ENCODE peak calls at places on chromosome 10, in nine cellular contexts. X, J, T, P, W, R, D, K and O are unnamed samples.

GRCh38 chr10:27369832-27370231 is 129.2 kb upstream of the ACBD5 start:
- DNase-seq in D (no peak), W (no peak), R (no peak), T (no peak), J (peak; percentile 24), X (no peak), K (no peak), P (no peak), O (no peak)

GRCh38 chr10:91208645-91209044 is 11.8 kb upstream of the PCGF5 start:
- DNase-seq in J (peak; percentile 7), K (no peak), W (no peak), P (no peak), T (no peak), X (no peak), R (no peak), D (no peak), O (no peak)

GRCh38 chr10:42979730-42980467 is 97.0 kb upstream of the RET start:
- DNase-seq in D (no peak), R (peak; percentile 16), K (no peak), W (no peak), P (no peak), T (no peak), J (no peak), X (no peak), O (no peak)

GRCh38 chr10:60960913-60961312 is 16.9 kb upstream of the RHOBTB1 start:
- DNase-seq in P (no peak), D (no peak), J (no peak), X (no peak), R (no peak), K (no peak), W (no peak), T (no peak), O (no peak)

GRCh38 chr10:88525371-88526079 is 57.6 kb downstream of the RNLS start:
- DNase-seq in W (peak; percentile 56), D (peak; percentile 72), P (peak; percentile 74), J (peak; percentile 71), R (peak; percentile 75), X (peak; percentile 58), T (no peak), K (peak; percentile 81), O (no peak)

GRCh38 chr10:58385784-58386112 is 538 bp downstream of the TFAM start:
- DNase-seq in J (peak; percentile 28), P (peak; percentile 12), R (peak; percentile 35), W (peak; percentile 38), T (no peak), X (no peak), D (peak; percentile 17), K (no peak), O (no peak)

GRCh38 chr10:116104210-116104932 is 168.6 kb downstream of the GFRA1 start:
- DNase-seq in J (no peak), D (no peak), W (no peak), R (no peak), X (no peak), K (no peak), P (no peak), T (no peak), O (no peak)

GRCh38 chr10:114709966-114710365 is 51.9 kb upstream of the ABLIM1 start:
- DNase-seq in R (no peak), D (peak; percentile 60), X (no peak), K (peak; percentile 40), W (no peak), J (peak; percentile 58), T (no peak), P (no peak), O (no peak)

GRCh38 chr10:58180633-58181032 is 87.1 kb downstream of the IPMK start:
- DNase-seq in D (peak; percentile 6), K (no peak), R (no peak), X (no peak), T (no peak), W (peak; percentile 62), P (peak; percentile 20), J (peak; percentile 10), O (no peak)

GRCh38 chr10:63628526-63629362 is 107.5 kb downstream of the REEP3 start:
- DNase-seq in K (peak; percentile 29), J (peak; percentile 70), T (peak; percentile 77), W (peak; percentile 8), X (no peak), D (no peak), P (peak; percentile 28), R (peak; percentile 60), O (peak; percentile 68)

GRCh38 chr10:8069627-8070026 is 15.1 kb downstream of the GATA3 start:
- DNase-seq in J (no peak), W (no peak), R (no peak), T (no peak), D (peak; percentile 56), X (no peak), P (no peak), K (peak; percentile 92), O (no peak)

GRCh38 chr10:90930070-90930837 is 9.4 kb upstream of the ANKRD1 start:
- DNase-seq in J (peak; percentile 97), D (peak; percentile 75), K (peak; percentile 87), X (peak; percentile 84), R (no peak), W (peak; percentile 64), T (no peak), P (peak; percentile 72), O (peak; percentile 24)

GRCh38 chr10:42645103-42645502 is 6.7 kb upstream of the ZNF33B start:
- DNase-seq in J (peak; percentile 37), R (no peak), K (no peak), D (no peak), X (no peak), T (no peak), W (no peak), P (no peak), O (no peak)

GRCh38 chr10:5524721-5525531 is at the start of gene CALML3:
- DNase-seq in J (no peak), P (no peak), R (peak; percentile 20), T (no peak), W (no peak), X (no peak), D (no peak), K (no peak), O (no peak)

GRCh38 chr10:45354261-45354660 is 19.8 kb upstream of the ALOX5 start:
- DNase-seq in D (no peak), W (peak; percentile 82), R (no peak), X (no peak), T (no peak), K (no peak), J (no peak), P (no peak), O (no peak)

GRCh38 chr10:13848530-13849425 is 262.0 kb downstream of the PRPF18 start:
- DNase-seq in W (no peak), P (no peak), R (no peak), J (no peak), K (no peak), D (no peak), T (no peak), X (no peak), O (no peak)

DNA sequence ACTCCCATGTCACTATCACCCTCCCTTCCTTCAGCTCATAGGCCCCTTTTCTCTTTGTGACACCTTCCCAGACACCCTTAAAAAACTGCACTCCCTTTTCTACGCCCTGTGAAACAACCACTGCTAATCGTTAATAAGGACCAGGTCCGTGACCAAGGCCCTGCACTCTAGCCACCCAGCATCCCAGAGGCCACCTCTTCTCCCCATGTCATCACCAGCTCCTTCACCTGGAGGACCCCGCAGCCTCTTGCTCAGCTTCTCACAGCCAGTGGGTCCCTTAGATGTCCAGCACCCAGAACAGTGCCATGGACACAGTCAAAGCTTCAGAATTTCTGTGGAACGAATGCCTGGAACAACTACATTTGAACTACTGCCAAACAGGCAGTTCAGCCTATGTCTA is 2.3 kb downstream of the PARD3 start:
- DNase-seq in T (no peak), D (no peak), X (no peak), P (no peak), J (no peak), R (no peak), W (no peak), K (no peak), O (no peak)
- H3K4me3 ChIP-seq in T (peak overlapping the region; percentile 88), D (no peak overlapping the region), X (no peak overlapping the region), P (no peak overlapping the region), J (no peak overlapping the region), R (peak overlapping the region; percentile 90), W (no peak overlapping the region), K (no peak overlapping the region), O (peak overlapping the region; percentile 95)

GRCh38 chr10:21954132-21954531 is 49.4 kb downstream of the DNAJC1 start:
- DNase-seq in R (no peak), W (no peak), P (no peak), J (no peak), X (no peak), K (no peak), T (no peak), D (no peak), O (no peak)
- H3K4me3 ChIP-seq in R (no peak overlapping the region), W (no peak overlapping the region), P (no peak overlapping the region), J (no peak overlapping the region), X (no peak overlapping the region), K (no peak overlapping the region), T (no peak overlapping the region), D (no peak overlapping the region), O (no peak overlapping the region)

GRCh38 chr10:110307805-110308204 is 3.1 kb upstream of the SMNDC1 start:
- DNase-seq in X (no peak), P (no peak), R (no peak), D (no peak), T (no peak), W (no peak), K (no peak), J (peak; percentile 45), O (no peak)

GRCh38 chr10:110304780-110305421 is at the start of gene SMNDC1:
- DNase-seq in D (peak; percentile 97), W (peak; percentile 95), J (peak; percentile 99), R (peak; percentile 99), K (peak; percentile 95), T (peak; percentile 99), P (peak; percentile 99), X (peak; percentile 90), O (peak; percentile 98)

GRCh38 chr10:110305767-110306451 is 1.2 kb upstream of the SMNDC1 start:
- DNase-seq in X (peak; percentile 83), K (peak; percentile 85), D (peak; percentile 95), J (peak; percentile 92), W (peak; percentile 36), T (no peak), R (peak; percentile 56), P (peak; percentile 86), O (no peak)

GRCh38 chr10:110304394-110304779 is 333 bp downstream of the SMNDC1 start:
- DNase-seq in J (peak; percentile 33), T (no peak), P (no peak), K (no peak), D (no peak), R (no peak), X (no peak), W (no peak), O (no peak)

DNA sequence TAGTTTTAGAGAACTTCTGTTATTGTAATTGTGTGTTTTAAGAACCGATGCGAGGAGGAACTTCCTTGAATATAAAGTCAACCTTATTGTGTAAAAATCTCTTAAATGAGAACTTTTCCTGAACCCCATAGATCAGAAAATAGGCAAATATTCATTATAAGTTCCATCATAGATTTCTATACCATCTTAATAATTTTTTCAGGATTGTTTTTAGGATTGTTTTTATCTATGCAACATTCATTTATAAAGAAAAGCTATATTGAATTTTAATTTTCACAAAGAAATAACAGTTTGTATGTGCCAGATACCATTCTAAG is 1.7 kb upstream of the SMNDC1 start:
- DNase-seq in D (no peak), R (no peak), P (no peak), J (no peak), T (no peak), X (no peak), K (no peak), W (no peak), O (no peak)
- H3K4me3 ChIP-seq in D (no peak overlapping the region), R (no peak overlapping the region), P (no peak overlapping the region), J (no peak overlapping the region), T (no peak overlapping the region), X (no peak overlapping the region), K (no peak overlapping the region), W (peak overlapping the region; percentile 16), O (no peak overlapping the region)

GRCh38 chr10:11661441-11661840 is 50.0 kb upstream of the USP6NL start:
- DNase-seq in P (no peak), T (no peak), K (no peak), X (no peak), J (no peak), D (no peak), R (no peak), W (no peak), O (no peak)
- H3K4me3 ChIP-seq in P (no peak overlapping the region), T (no peak overlapping the region), K (no peak overlapping the region), X (no peak overlapping the region), J (no peak overlapping the region), D (no peak overlapping the region), R (no peak overlapping the region), W (no peak overlapping the region), O (no peak overlapping the region)